ENCODE peak calls at places on chromosomes 2 and 18, in six cellular contexts. N, C, B, M, O and T are unnamed samples.

GRCh38 chr2:196939381-196939780 is 12.9 kb upstream of the PGAP1 start:
- DNase-seq in N (no peak), O (no peak), B (no peak), M (no peak), C (no peak), T (no peak)

GRCh38 chr2:160697817-160698216 is 204.2 kb upstream of the RBMS1 start:
- DNase-seq in N (no peak), M (no peak), O (no peak), B (no peak), C (no peak), T (no peak)

GRCh38 chr2:236657215-236657614 is 87.6 kb downstream of the ACKR3 start:
- DNase-seq in C (no peak), O (no peak), M (no peak), B (peak), N (no peak), T (no peak)

GRCh38 chr18:57811477-57812125 is 8.5 kb upstream of the ATP8B1 start:
- DNase-seq in O (no peak), C (no peak), B (no peak), M (no peak), N (no peak), T (no peak)

GRCh38 chr2:109736177-109736827 is 57.8 kb upstream of the RGPD5 start:
- DNase-seq in O (peak), B (peak), M (peak), C (peak), N (peak), T (no peak)

GRCh38 chr18:75456277-75456676 is 28.8 kb upstream of the SMIM21 start:
- DNase-seq in B (no peak), M (no peak), N (no peak), C (no peak), O (no peak), T (no peak)

GRCh38 chr2:85721641-85722040 is 27.5 kb downstream of the GNLY start:
- DNase-seq in N (no peak), M (no peak), C (no peak), O (no peak), B (no peak), T (no peak)

GRCh38 chr2:82013641-82014040 is 1709.1 kb upstream of the LRRTM1 start:
- DNase-seq in M (no peak), C (no peak), B (no peak), O (no peak), N (no peak), T (no peak)

GRCh38 chr2:64538764-64539433 is 14.8 kb downstream of the AFTPH start:
- DNase-seq in O (no peak), C (no peak), M (no peak), B (no peak), N (no peak), T (no peak)

GRCh38 chr18:45503988-45504387 is 111.3 kb upstream of the SLC14A2 start:
- DNase-seq in B (no peak), M (no peak), N (no peak), C (no peak), O (no peak), T (no peak)

GRCh38 chr2:148675708-148676107 is 31.2 kb downstream of the EPC2 start:
- DNase-seq in N (no peak), B (no peak), O (no peak), M (no peak), C (no peak), T (no peak)

GRCh38 chr2:195410272-195410671 is 246.8 kb upstream of the SLC39A10 start:
- DNase-seq in C (no peak), N (no peak), O (no peak), M (no peak), B (no peak), T (no peak)

GRCh38 chr2:115414461-115414860 is 972.0 kb downstream of the DPP10 start:
- DNase-seq in M (no peak), B (no peak), C (no peak), N (no peak), O (no peak), T (no peak)

GRCh38 chr2:20540587-20541304 is 93.9 kb downstream of the RHOB start:
- DNase-seq in B (no peak), N (no peak), M (no peak), C (no peak), O (no peak), T (no peak)

GRCh38 chr2:8684421-8684884 is 2.6 kb downstream of the ID2 start:
- DNase-seq in M (no peak), B (peak), O (peak), N (no peak), C (no peak), T (no peak)

GRCh38 chr18:34222025-34222395 is 2.7 kb downstream of the NOL4 start:
- DNase-seq in N (no peak), C (no peak), O (no peak), B (no peak), M (no peak), T (no peak)

GRCh38 chr2:217930783-217931563 is 71.8 kb downstream of the TNS1 start:
- DNase-seq in O (no peak), N (no peak), M (no peak), B (no peak), C (no peak), T (no peak)

GRCh38 chr2:65096948-65097347 is 33.0 kb downstream of the RAB1A start:
- DNase-seq in C (no peak), O (no peak), M (no peak), B (no peak), N (no peak), T (no peak)

GRCh38 chr2:134405641-134406081 is 151.8 kb downstream of the MGAT5 start:
- DNase-seq in O (no peak), B (no peak), N (no peak), C (no peak), M (no peak), T (no peak)

GRCh38 chr2:179410552-179411356 is 146.1 kb upstream of the SESTD1 start:
- DNase-seq in N (peak), B (peak), O (peak), M (peak), C (peak), T (no peak)

GRCh38 chr18:44320619-44321460 is 359.8 kb upstream of the SETBP1 start:
- DNase-seq in B (no peak), C (no peak), M (no peak), O (no peak), N (no peak), T (no peak)
- TF ChIP-seq CTCF in B (no peak), C (no peak), M (no peak), O (no peak), N (no peak), T (no peak)

GRCh38 chr2:239293450-239294430 is 107.1 kb downstream of the HDAC4 start:
- DNase-seq in N (no peak), M (peak), O (peak), C (no peak), B (no peak), T (no peak)

GRCh38 chr2:239292531-239292930 is 108.3 kb downstream of the HDAC4 start:
- DNase-seq in O (no peak), B (no peak), C (no peak), M (no peak), N (no peak), T (no peak)

GRCh38 chr2:239290618-239291504 is 110.0 kb downstream of the HDAC4 start:
- DNase-seq in M (peak), B (no peak), C (no peak), N (no peak), O (no peak), T (peak)

GRCh38 chr2:239292956-239293355 is 107.9 kb downstream of the HDAC4 start:
- DNase-seq in B (no peak), N (no peak), O (no peak), M (peak), C (no peak), T (no peak)

DNA sequence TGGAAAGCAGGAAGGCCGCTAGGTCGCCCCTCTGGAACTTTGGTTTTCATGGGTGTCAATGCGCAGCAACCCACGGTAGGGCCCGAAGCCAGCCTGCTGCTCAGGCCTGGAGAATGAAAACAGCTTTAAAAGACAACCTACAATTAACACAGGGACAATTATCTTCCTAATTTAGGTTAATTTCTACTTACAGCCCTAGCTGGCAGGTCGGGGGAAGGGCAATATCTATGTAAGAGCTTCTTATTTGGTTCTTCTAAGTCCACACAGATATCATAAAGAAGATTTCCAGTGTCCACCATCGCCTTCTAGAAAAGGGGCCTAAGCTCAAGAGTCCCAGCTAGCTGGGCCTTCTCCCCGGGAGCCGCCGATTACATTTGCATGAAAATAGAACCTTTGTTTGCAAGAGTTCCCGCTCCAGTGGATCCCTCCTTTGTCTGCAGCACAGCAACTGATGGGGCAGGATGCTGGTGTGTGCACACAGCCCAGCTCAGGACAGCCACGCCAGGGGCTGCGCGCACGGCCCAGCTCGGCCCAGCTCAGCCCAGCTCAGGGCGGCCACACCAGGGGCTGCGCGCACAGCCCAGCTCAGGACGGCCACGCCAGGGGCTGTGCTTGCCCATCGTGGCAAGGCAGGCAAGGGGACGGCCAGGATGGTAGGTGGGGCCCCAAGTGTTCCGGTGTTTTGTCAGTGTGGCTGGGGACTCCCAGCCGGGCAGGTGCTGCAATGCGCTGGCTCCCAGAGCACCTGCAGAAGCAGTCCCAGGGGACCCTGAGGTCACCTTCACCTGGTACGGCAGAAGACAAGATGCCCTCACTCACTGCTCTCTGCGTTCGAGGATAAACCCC is 109.1 kb downstream of the HDAC4 start:
- DNase-seq in N (no peak), M (peak), B (no peak), O (no peak), C (no peak), T (peak)
- TF ChIP-seq EP300 in N (no peak), M (no peak), B (no peak), O (no peak), C (no peak), T (no peak)

DNA sequence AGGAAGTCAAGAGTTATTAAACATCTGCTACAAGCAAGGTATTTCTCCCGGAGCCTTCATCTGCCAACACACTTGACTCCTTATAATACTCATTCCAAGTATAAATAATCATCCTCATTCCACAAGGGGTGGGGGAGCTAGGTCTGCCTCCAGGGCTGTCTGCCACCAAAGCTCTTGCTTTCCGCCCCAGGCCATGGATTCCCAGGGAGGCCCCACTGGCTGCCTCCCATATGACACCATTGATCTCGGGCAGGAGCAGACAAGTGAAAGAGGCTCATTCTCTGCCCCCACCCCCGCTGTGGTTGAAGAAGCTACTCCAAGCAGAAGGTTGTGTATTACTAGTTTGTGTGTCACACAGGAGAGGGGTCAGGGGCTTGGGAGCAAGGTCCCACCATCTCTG is 99.5 kb downstream of the MRO start:
- DNase-seq in B (no peak), C (no peak), M (no peak), O (no peak), N (no peak), T (no peak)
- TF ChIP-seq CTCF in B (no peak), C (no peak), M (no peak), O (no peak), N (no peak), T (no peak)

DNA sequence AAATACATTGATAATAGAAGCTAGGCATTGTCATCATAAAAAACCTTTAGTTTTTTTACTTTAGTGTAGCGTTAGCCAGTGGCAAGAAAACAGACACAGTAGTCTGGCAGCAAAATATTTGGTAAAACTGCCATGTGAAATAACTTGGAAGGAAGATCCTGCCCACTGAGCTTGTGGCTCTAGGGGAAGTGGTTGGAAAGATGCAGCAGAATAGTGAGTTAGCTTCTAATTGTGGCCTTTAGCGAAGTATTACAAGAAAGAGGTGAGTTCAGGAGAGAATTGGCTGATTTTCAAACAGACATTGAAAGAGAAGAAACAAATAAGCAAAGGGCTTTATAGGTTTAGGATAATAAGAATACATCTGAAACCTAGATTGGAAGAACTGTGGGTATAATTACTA is 1887.8 kb upstream of the CELF4 start:
- DNase-seq in M (no peak), C (no peak), O (no peak), B (no peak), N (no peak), T (no peak)
- TF ChIP-seq EP300 in M (no peak), C (no peak), O (no peak), B (no peak), N (no peak), T (no peak)

GRCh38 chr2:222982010-222982908 is 69.7 kb upstream of the KCNE4 start:
- DNase-seq in B (peak), N (peak), C (no peak), M (peak), O (peak), T (peak)
- TF ChIP-seq CTCF in B (peak), N (no peak), C (peak), M (peak), O (peak), T (peak)

GRCh38 chr2:129212337-129212958 is 767.0 kb upstream of the RAB6C start:
- DNase-seq in B (no peak), M (no peak), O (no peak), C (no peak), N (no peak), T (no peak)
- TF ChIP-seq EP300 in B (no peak), M (no peak), O (no peak), C (no peak), N (no peak), T (no peak)

GRCh38 chr2:99554238-99554637 is 64.4 kb upstream of the REV1 start:
- DNase-seq in O (peak), C (no peak), B (no peak), N (no peak), M (no peak), T (peak)
- TF ChIP-seq CTCF in O (no peak), C (no peak), B (no peak), N (no peak), M (no peak), T (no peak)

GRCh38 chr2:69978157-69978904 is 16.9 kb upstream of the ASPRV1 start:
- DNase-seq in M (no peak), B (no peak), C (no peak), N (no peak), O (peak), T (peak)

GRCh38 chr2:69983392-69983791 is 22.0 kb upstream of the ASPRV1 start:
- DNase-seq in N (no peak), O (no peak), C (no peak), M (no peak), B (no peak), T (no peak)

GRCh38 chr2:69977208-69977607 is 15.8 kb upstream of the ASPRV1 start:
- DNase-seq in M (peak), C (no peak), B (no peak), N (no peak), O (no peak), T (peak)

GRCh38 chr2:69979902-69980301 is 18.5 kb upstream of the ASPRV1 start:
- DNase-seq in B (no peak), N (no peak), O (no peak), M (no peak), C (no peak), T (no peak)

DNA sequence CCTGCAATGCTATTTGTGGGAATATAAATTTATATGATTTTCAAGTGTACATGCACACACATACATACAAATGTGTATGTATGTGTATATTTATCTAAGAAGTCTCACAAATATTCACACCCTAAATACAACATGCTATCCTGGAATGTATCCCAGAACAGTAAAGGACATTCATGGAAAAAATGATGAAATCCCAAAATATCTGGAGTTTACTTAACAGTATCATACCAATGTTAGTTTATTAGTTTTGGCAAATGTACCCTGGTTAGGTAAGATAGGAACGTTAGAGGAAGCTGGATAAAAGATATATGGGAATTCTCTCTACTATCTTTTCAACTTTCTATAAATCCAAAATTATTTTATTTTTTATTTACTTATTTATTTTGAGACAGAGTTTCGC is 19.0 kb upstream of the ASPRV1 start:
- DNase-seq in B (no peak), C (no peak), O (no peak), N (no peak), M (no peak), T (no peak)
- TF ChIP-seq EP300 in B (no peak), C (no peak), O (no peak), N (no peak), M (no peak), T (no peak)